ENCODE peak calls at places on chromosomes 6 and 20, in nine cellular contexts. V is brain microvascular endothelial cell, T is neural progenitor cell, R is BE2C, M is WERI-Rb-1, J is GM23338, C is esophagus squamous epithelium, H is astrocyte of the cerebellum, D is testis. Y is an unnamed sample.

GRCh38 chr6:147903321-147903720 is 394.8 kb downstream of the SAMD5 start:
- DNase-seq in H (no peak), J (no peak), M (no peak), C (no peak), T (no peak), D (no peak), V (no peak), R (no peak), Y (no peak)

GRCh38 chr20:13264902-13265301 is 43.8 kb downstream of the ISM1 start:
- DNase-seq in J (no peak), T (no peak), H (no peak), R (no peak), C (no peak), M (no peak), V (no peak), D (no peak), Y (no peak)

GRCh38 chr6:166143011-166143410 is 24.6 kb downstream of the TBXT start:
- DNase-seq in D (no peak), T (no peak), H (no peak), J (no peak), V (peak), C (no peak), M (no peak), R (no peak), Y (no peak)

GRCh38 chr6:83292900-83293843 is 100.0 kb downstream of the RWDD2A start:
- DNase-seq in T (no peak), H (no peak), V (no peak), C (no peak), R (no peak), M (no peak), D (no peak), J (no peak), Y (no peak)

GRCh38 chr20:1144401-1145172 is 26.2 kb downstream of the PSMF1 start:
- DNase-seq in R (no peak), M (no peak), H (no peak), V (no peak), T (no peak), J (no peak), C (no peak), D (no peak), Y (no peak)

GRCh38 chr20:19855426-19855825 is 97.4 kb downstream of the RIN2 start:
- DNase-seq in J (no peak), C (no peak), T (no peak), H (no peak), V (no peak), R (no peak), D (no peak), M (no peak), Y (no peak)

GRCh38 chr6:104460759-104461530 is 398.8 kb downstream of the HACE1 start:
- DNase-seq in H (no peak), M (no peak), C (no peak), T (no peak), J (no peak), V (no peak), D (no peak), R (no peak), Y (no peak)

GRCh38 chr6:127462391-127462790 is 3.2 kb upstream of the KIAA0408 start:
- DNase-seq in T (no peak), R (no peak), D (no peak), M (no peak), V (no peak), H (no peak), J (peak), C (no peak), Y (no peak)

GRCh38 chr6:145506554-145506953 is 228.8 kb downstream of the EPM2A start:
- DNase-seq in J (no peak), D (no peak), R (no peak), M (no peak), V (no peak), T (no peak), H (no peak), C (no peak), Y (no peak)

GRCh38 chr20:33852971-33853813 is 42.0 kb downstream of the CHMP4B start:
- DNase-seq in H (no peak), C (no peak), J (no peak), T (no peak), M (no peak), R (no peak), V (no peak), D (no peak), Y (no peak)

GRCh38 chr6:146433881-146434741 is 109.5 kb upstream of the RAB32 start:
- DNase-seq in H (no peak), J (peak), C (no peak), M (no peak), V (no peak), R (no peak), D (peak), T (peak), Y (peak)

GRCh38 chr6:49327005-49327404 is 136.0 kb downstream of the MMUT start:
- DNase-seq in H (no peak), C (no peak), J (no peak), V (no peak), R (no peak), D (no peak), M (no peak), T (no peak), Y (peak)

GRCh38 chr6:42394151-42394550 is 57.6 kb downstream of the TRERF1 start:
- DNase-seq in V (no peak), H (no peak), T (no peak), M (no peak), D (no peak), R (no peak), C (no peak), J (no peak), Y (no peak)

DNA sequence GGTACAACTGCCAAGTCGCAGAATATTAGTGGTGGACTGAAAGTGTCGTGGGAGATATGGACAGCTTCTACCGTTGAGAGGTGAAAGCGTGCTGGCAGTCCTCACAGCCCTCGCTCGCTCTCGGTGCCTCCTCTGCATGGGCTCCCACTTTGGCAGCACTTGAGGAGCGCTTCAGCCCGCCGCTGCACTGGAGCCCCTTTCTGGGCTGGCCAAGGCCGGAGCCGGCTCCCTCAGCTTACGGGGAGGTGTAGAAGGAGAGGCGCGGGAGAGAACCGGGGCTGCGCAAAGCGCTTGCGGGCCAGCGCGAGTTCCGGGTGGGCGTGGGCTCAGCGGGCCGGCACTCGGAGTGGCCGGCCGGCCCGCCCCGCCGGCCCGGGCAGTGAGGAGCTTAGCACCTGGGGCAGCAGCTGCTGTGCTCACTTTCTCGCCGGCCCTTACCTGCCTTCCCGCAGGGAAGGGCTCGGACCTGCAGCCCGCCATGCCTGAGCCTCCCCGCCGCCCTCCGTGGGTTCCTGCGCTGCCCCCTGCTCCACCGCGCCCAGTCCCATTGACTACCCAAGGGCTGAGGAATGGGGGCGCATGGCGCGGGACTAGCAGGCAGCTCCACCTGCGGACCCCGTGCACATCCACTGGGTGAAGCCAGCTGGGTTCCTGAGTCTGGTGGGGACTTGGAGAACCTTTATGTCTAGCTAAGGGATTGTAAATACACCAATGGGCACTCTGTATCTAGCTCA is 47.2 kb upstream of the MBOAT1 start:
- DNase-seq in C (no peak), V (no peak), D (peak), H (no peak), T (no peak), R (no peak), J (no peak), M (no peak), Y (no peak)
- H3K4me3 ChIP-seq in C (no peak), V (no peak), D (peak), H (no peak), T (no peak), R (no peak), J (no peak), M (no peak), Y (no peak)

DNA sequence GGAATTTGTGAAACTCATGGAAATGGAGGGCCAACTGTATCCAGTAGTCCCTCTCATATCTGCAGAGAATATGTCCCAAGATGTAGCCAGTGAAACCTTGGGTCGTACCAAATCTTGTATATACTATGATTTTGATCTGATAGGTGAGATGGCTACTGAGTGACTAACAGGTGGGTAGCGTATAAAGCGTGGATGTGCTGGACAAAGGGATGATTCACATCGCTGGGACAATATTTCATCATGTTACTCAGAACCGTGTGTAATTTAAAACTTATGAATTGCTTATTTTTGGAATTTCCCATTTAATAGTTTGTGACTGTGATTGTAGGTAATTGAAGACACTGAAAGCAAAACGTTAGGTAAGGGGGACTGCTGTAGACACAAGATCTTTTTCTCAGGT is 144.1 kb downstream of the SMAP1 start:
- DNase-seq in D (no peak), T (no peak), R (no peak), H (no peak), C (no peak), J (no peak), M (no peak), V (no peak), Y (peak)
- TF ChIP-seq CTCF in D (no peak), T (no peak), R (no peak), H (no peak), C (no peak), J (no peak), M (no peak), V (no peak), Y (no peak)

GRCh38 chr6:132131777-132132176 is 180.6 kb upstream of the CCN2 start:
- DNase-seq in D (no peak), J (peak), T (peak), R (no peak), H (peak), C (no peak), M (no peak), V (peak), Y (peak)

GRCh38 chr6:132132911-132133639 is 181.9 kb upstream of the CCN2 start:
- DNase-seq in V (peak), R (no peak), M (no peak), C (no peak), T (no peak), D (no peak), J (peak), H (no peak), Y (peak)

GRCh38 chr6:132131351-132131750 is 180.2 kb upstream of the CCN2 start:
- DNase-seq in V (no peak), M (no peak), D (no peak), R (no peak), C (no peak), T (no peak), J (no peak), H (no peak), Y (no peak)

GRCh38 chr6:132133734-132134490 is 182.7 kb upstream of the CCN2 start:
- DNase-seq in C (no peak), T (no peak), M (no peak), H (no peak), R (no peak), J (peak), D (peak), V (peak), Y (no peak)

GRCh38 chr6:132132420-132132819 is 181.2 kb upstream of the CCN2 start:
- DNase-seq in H (peak), D (no peak), C (no peak), R (no peak), V (peak), M (no peak), T (peak), J (no peak), Y (no peak)
- H3K4me3 ChIP-seq in H (no peak), D (no peak), C (no peak), R (no peak), V (no peak), M (no peak), T (no peak), J (no peak), Y (no peak)

GRCh38 chr6:153814136-153814535 is 224.9 kb upstream of the OPRM1 start:
- DNase-seq in M (peak), T (peak), C (no peak), V (no peak), R (no peak), H (no peak), D (no peak), J (peak), Y (no peak)
- TF ChIP-seq CTCF in M (peak), T (peak), C (no peak), V (peak), R (peak), H (no peak), D (no peak), J (peak), Y (no peak)

GRCh38 chr20:44809380-44810060 is 826 bp downstream of the RIMS4 start:
- DNase-seq in R (no peak), M (no peak), C (no peak), D (peak), J (peak), V (no peak), H (no peak), T (no peak), Y (no peak)
- H3K4me3 ChIP-seq in R (peak), M (peak), C (peak), D (peak), J (peak), V (no peak), H (no peak), T (peak), Y (no peak)

DNA sequence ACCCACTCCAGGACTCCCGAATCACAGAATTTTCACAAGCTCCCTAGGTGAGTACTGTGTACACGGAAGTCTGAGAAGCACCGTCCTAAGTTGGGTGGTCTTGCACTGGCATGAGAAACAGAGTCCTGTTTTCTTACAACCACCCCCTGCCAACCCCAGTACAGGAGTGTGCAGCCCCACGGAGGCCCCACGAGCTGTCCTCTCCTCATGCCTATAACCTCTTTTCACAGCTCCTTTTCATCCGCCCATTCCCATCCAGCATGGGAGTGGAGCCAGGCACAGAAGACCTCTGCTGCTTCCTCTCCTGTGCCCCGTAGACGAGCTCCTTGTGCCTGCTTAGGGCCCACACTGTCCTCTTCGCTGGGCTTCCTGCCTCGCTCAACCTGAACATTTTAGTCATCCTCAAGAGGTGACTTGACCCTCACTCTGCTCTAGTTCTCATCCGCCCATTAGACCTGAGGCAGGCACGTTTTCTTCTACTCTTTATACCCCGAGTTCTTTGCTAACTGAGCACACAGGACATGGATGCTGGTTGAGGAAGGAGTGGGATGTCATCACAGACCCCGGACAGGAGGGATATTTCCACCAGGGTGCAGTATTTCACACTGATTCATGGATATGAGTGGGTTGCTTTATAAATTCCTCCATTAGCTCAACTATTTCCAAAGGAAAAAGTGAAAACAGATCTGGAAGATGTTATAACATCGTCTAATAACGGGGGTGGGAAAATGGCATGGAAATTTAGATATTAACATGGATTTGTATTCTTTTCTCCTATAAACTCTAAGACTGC is 160.5 kb downstream of the TTLL2 start:
- DNase-seq in J (no peak), V (peak), H (peak), C (no peak), D (peak), M (peak), T (no peak), R (no peak), Y (no peak)
- TF ChIP-seq CTCF in J (peak), V (peak), H (peak), C (peak), D (peak), M (peak), T (peak), R (peak), Y (no peak)